ENCODE peak calls at places on chromosome 3, in ten cellular contexts. I, C, A, W, V, Y, O, M, B and L are unnamed samples.
A peak's percentile ranks its signal among the peaks of the same experiment; 100 is the strongest.

GRCh38 chr3:71430941-71431552 is 152.5 kb downstream of the FOXP1 start:
- DNase-seq in M (no peak), V (no peak), B (no peak), O (no peak), C (peak; percentile 29), I (peak; percentile 22), W (no peak), Y (peak; percentile 85), A (no peak), L (no peak)

GRCh38 chr3:194584866-194585265 is 48.4 kb downstream of the TMEM44 start:
- DNase-seq in M (peak; percentile 86), C (no peak), V (peak; percentile 39), Y (peak; percentile 48), W (no peak), B (no peak), A (no peak), O (no peak), I (peak; percentile 20), L (peak; percentile 89)

GRCh38 chr3:49471856-49472495 is 1.9 kb downstream of the DAG1 start:
- DNase-seq in W (no peak), B (no peak), A (no peak), C (no peak), I (no peak), M (no peak), O (no peak), V (no peak), Y (no peak), L (no peak)

GRCh38 chr3:31064021-31064420 is 169.6 kb upstream of the GADL1 start:
- DNase-seq in M (peak; percentile 46), A (no peak), C (peak; percentile 34), B (no peak), Y (peak; percentile 58), W (no peak), I (peak; percentile 68), O (no peak), V (peak; percentile 27), L (peak; percentile 25)

GRCh38 chr3:171380711-171381435 is 79.3 kb downstream of the TNIK start:
- DNase-seq in B (no peak), V (peak; percentile 24), C (no peak), Y (no peak), A (no peak), I (no peak), O (no peak), W (no peak), M (no peak), L (no peak)

GRCh38 chr3:107772016-107772415 is 249.3 kb downstream of the BBX start:
- DNase-seq in C (no peak), B (no peak), O (no peak), W (no peak), A (no peak), Y (no peak), M (peak; percentile 12), I (no peak), V (no peak), L (no peak)

GRCh38 chr3:133840055-133840737 is 34.6 kb downstream of the SRPRB start:
- DNase-seq in M (no peak), V (no peak), O (no peak), W (no peak), A (peak; percentile 40), C (no peak), Y (no peak), B (no peak), I (no peak), L (no peak)

GRCh38 chr3:190840146-190840545 is 22.3 kb downstream of the GMNC start:
- DNase-seq in B (peak; percentile 36), O (no peak), I (no peak), A (no peak), M (peak; percentile 19), V (peak; percentile 13), W (no peak), Y (peak; percentile 25), C (peak; percentile 7), L (peak; percentile 26)

GRCh38 chr3:51975857-51976549 is 1.1 kb downstream of the ABHD14A start:
- DNase-seq in V (peak; percentile 69), I (peak; percentile 53), M (peak; percentile 67), O (peak; percentile 62), A (peak; percentile 84), Y (no peak), W (peak; percentile 45), B (no peak), C (peak; percentile 72), L (peak; percentile 50)
- H3K4me3 ChIP-seq in V (peak overlapping the region; percentile 64), I (peak overlapping the region; percentile 93), M (peak overlapping the region; percentile 62), O (peak overlapping the region; percentile 67), A (peak overlapping the region; percentile 93), Y (no peak overlapping the region), W (peak overlapping the region; percentile 92), B (peak overlapping the region; percentile 90), C (peak overlapping the region; percentile 86), L (peak overlapping the region; percentile 53)

GRCh38 chr3:39127296-39127906 is 19.9 kb downstream of the TTC21A start:
- DNase-seq in B (no peak), Y (no peak), I (no peak), O (no peak), M (no peak), A (no peak), W (no peak), C (no peak), V (no peak), L (no peak)

GRCh38 chr3:39125837-39126500 is 18.5 kb downstream of the TTC21A start:
- DNase-seq in V (no peak), O (no peak), C (peak; percentile 60), W (no peak), M (no peak), Y (peak; percentile 72), B (no peak), I (peak; percentile 60), A (no peak), L (peak; percentile 56)

GRCh38 chr3:39122811-39123210 is 15.3 kb downstream of the TTC21A start:
- DNase-seq in M (no peak), B (no peak), A (no peak), Y (no peak), V (no peak), C (no peak), W (no peak), I (no peak), O (no peak), L (no peak)

GRCh38 chr3:39126532-39127071 is 19.1 kb downstream of the TTC21A start:
- DNase-seq in W (no peak), B (peak; percentile 38), O (no peak), A (no peak), V (peak; percentile 77), Y (peak; percentile 40), I (peak; percentile 61), M (peak; percentile 75), C (peak; percentile 70), L (peak; percentile 73)

DNA sequence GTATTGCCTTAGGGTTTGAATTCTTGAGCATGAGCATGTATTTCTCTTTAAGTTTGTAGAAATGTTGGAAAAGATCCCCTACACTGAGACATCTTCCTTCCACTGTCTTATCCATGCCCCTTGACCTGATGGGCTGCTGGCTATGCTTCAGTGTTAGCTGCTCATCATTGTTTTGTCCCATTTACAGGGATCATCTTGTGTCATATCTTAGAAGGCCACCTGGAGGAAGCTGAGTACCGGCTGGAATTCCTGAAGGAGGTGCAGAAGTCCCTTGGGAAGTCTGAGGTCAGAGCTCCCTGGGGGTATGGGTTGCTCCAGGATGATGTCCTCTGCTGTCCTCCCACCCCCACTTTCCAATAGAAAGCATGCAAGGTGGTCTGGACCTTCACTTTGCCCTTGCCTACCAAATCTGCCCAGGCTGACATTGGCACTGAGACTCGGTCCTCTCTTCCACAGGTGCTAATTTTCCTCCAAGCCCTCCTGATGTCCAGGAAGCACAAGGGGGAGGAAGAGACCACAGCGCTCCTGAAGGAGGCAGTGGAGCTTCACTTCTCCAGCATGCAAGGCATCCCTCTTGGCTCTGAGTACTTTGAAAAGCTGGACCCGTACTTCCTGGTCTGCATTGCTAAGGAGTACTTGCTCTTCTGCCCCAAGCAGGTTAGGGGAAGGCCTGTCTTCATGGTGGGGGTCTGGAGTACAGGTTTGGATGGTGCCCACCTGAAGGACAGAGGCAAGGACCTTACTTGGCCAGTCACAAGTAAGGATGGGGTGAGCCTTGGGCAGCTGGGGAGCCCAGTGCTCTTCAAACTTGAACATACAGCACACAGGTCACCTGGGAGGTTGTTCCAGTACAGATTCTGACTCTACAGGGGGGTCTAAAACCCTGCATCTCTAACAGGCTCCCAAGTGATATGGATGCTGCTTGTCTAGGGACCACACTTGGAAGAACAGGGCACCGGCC is 17.7 kb downstream of the TTC21A start:
- DNase-seq in V (peak; percentile 36), O (peak; percentile 65), I (peak; percentile 62), W (no peak), B (no peak), A (no peak), M (peak; percentile 41), Y (peak; percentile 47), C (peak; percentile 79), L (peak; percentile 71)
- TF ChIP-seq CTCF in V (peak; percentile 44), O (peak; percentile 71), I (peak; percentile 73), W (peak; percentile 20), B (no peak), A (peak; percentile 27), M (peak; percentile 44), Y (peak; percentile 65), C (peak; percentile 82), L (peak; percentile 52)

DNA sequence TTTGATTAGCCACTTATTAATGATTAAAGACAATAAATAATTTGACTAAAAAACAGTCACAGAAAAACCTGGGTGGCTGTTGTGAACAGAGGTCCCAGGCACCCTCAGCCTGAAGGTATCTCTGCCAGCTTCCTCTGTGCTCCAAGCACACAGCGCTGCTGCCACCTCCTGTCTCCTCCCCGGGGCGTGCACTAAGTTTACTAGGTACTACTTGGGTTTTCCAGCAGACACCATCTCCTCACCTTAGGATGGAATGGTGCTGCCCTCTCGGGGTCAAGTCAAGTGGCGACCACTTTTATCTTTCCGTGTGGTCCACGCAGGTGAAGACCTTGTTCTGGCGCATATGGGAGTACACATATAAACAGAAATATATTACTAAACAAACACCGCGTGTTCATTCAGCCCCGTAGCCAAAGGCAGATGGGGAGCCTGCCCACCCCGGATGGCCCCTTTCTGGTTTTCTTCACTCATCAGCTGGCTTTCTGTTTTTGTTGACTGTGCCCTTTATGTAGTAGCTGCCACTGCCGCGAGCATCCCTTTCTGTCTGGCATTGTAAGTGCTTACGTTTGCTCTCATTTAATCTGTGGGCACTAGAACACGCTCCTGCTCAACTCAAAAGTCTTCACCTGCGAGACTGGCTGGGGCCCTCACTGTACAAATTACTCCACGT is 128.0 kb downstream of the LRIG1 start:
- DNase-seq in A (no peak), Y (peak; percentile 21), V (no peak), M (no peak), B (no peak), O (no peak), W (no peak), I (no peak), C (peak; percentile 32), L (peak; percentile 15)
- H3K4me3 ChIP-seq in A (no peak overlapping the region), Y (no peak overlapping the region), V (no peak overlapping the region), M (no peak overlapping the region), B (no peak overlapping the region), O (no peak overlapping the region), W (no peak overlapping the region), I (no peak overlapping the region), C (no peak overlapping the region), L (no peak overlapping the region)

DNA sequence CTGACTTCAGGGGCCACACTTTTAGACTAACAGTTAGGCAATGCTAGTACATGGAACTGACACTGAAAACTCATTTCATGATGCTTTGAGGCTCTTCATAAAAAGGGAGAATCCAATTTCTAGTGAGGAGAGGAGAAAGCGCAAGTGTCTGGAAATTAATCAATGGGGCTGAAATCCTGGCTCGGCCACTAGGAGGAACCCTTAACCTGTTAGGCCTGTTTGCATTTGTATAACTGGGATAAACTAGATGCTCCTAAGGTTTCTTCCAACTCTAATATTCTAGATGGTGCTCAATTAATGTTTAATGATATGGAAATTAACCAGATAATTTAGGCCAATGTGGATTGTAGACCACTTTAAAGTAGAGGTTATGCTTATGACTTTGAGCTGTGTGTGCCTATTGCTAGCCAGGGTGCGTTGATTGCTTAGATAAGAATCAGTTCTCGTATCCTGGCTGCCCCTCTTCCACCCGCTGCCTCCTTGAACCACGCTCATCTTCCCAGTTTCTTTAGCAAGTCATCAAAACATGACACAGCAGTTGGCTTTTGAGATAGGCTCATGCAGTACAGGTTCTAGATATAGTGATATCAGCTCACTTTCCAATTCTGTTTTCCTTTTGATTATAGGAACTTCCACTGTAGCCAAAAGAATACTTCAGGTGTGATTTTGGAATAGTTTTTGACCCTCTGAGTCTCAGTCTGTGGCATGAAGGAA is 16.8 kb upstream of the CRBN start:
- DNase-seq in A (no peak), I (no peak), O (no peak), C (peak; percentile 45), B (peak; percentile 26), W (no peak), Y (peak; percentile 24), M (peak; percentile 12), V (no peak), L (peak; percentile 12)
- TF ChIP-seq CTCF in A (no peak), I (peak; percentile 46), O (no peak), C (peak; percentile 66), B (peak; percentile 65), W (peak; percentile 19), Y (peak; percentile 60), M (peak; percentile 49), V (peak; percentile 48), L (peak; percentile 52)